ENCODE peak calls at places on chromosomes 11 and 22, in eight cellular contexts. One of them, this sample, is unnamed. For H3K9me3, the result is how much of the 10 kb centered on the place peaks cover.

GRCh38 chr11:130163346-130164220 is 4.0 kb downstream of the ST14 start:
- DNase-seq in tibial artery: peak
- DNase-seq in RWPE2: no peak
- DNase-seq in left ventricle myocardium inferior: no peak
- DNase-seq in effector memory CD4-positive, alpha-beta T cell: no peak
- DNase-seq in body of pancreas: peak
- DNase-seq in hepatocyte: no peak
- DNase-seq in upper lobe of right lung: no peak
- DNase-seq in this sample: no peak

GRCh38 chr11:109096266-109096665 is 325.7 kb upstream of the C11orf87 start:
- DNase-seq in tibial artery: no peak
- DNase-seq in RWPE2: no peak
- DNase-seq in left ventricle myocardium inferior: no peak
- DNase-seq in effector memory CD4-positive, alpha-beta T cell: no peak
- DNase-seq in body of pancreas: no peak
- DNase-seq in hepatocyte: no peak
- DNase-seq in upper lobe of right lung: no peak
- DNase-seq in this sample: no peak

GRCh38 chr22:17628304-17629166 is at the start of gene ATP6V1E1:
- DNase-seq in tibial artery: peak
- DNase-seq in RWPE2: peak
- DNase-seq in left ventricle myocardium inferior: peak
- DNase-seq in effector memory CD4-positive, alpha-beta T cell: peak
- DNase-seq in body of pancreas: peak
- DNase-seq in hepatocyte: peak
- DNase-seq in upper lobe of right lung: peak
- DNase-seq in this sample: peak

GRCh38 chr22:30340911-30341685 is 14.4 kb upstream of the TBC1D10A start:
- DNase-seq in tibial artery: peak
- DNase-seq in RWPE2: no peak
- DNase-seq in left ventricle myocardium inferior: peak
- DNase-seq in effector memory CD4-positive, alpha-beta T cell: no peak
- DNase-seq in body of pancreas: no peak
- DNase-seq in hepatocyte: no peak
- DNase-seq in upper lobe of right lung: no peak
- DNase-seq in this sample: no peak

GRCh38 chr22:44410396-44411056 is 87.5 kb downstream of the RTL6 start:
- DNase-seq in tibial artery: no peak
- DNase-seq in RWPE2: no peak
- DNase-seq in left ventricle myocardium inferior: peak
- DNase-seq in effector memory CD4-positive, alpha-beta T cell: no peak
- DNase-seq in body of pancreas: no peak
- DNase-seq in hepatocyte: no peak
- DNase-seq in upper lobe of right lung: peak
- DNase-seq in this sample: no peak

GRCh38 chr11:68641880-68642279 is 42.5 kb upstream of the GAL start:
- DNase-seq in tibial artery: no peak
- DNase-seq in RWPE2: no peak
- DNase-seq in left ventricle myocardium inferior: no peak
- DNase-seq in effector memory CD4-positive, alpha-beta T cell: no peak
- DNase-seq in body of pancreas: no peak
- DNase-seq in hepatocyte: no peak
- DNase-seq in upper lobe of right lung: no peak
- DNase-seq in this sample: no peak

GRCh38 chr22:41658869-41659268 is 29.8 kb downstream of the SNU13 start:
- DNase-seq in tibial artery: no peak
- DNase-seq in RWPE2: no peak
- DNase-seq in left ventricle myocardium inferior: no peak
- DNase-seq in effector memory CD4-positive, alpha-beta T cell: no peak
- DNase-seq in body of pancreas: no peak
- DNase-seq in hepatocyte: no peak
- DNase-seq in upper lobe of right lung: no peak
- DNase-seq in this sample: no peak

GRCh38 chr22:20922141-20922751 is 5.0 kb downstream of the CRKL start:
- DNase-seq in tibial artery: no peak
- DNase-seq in RWPE2: no peak
- DNase-seq in left ventricle myocardium inferior: no peak
- DNase-seq in effector memory CD4-positive, alpha-beta T cell: no peak
- DNase-seq in body of pancreas: no peak
- DNase-seq in hepatocyte: no peak
- DNase-seq in upper lobe of right lung: no peak
- DNase-seq in this sample: no peak

GRCh38 chr11:76215946-76216345 is 9.6 kb upstream of the WNT11 start:
- DNase-seq in tibial artery: no peak
- DNase-seq in RWPE2: no peak
- DNase-seq in left ventricle myocardium inferior: peak
- DNase-seq in effector memory CD4-positive, alpha-beta T cell: no peak
- DNase-seq in body of pancreas: no peak
- DNase-seq in hepatocyte: no peak
- DNase-seq in upper lobe of right lung: no peak
- DNase-seq in this sample: no peak

GRCh38 chr22:35863432-35863831 is 145.8 kb downstream of the APOL5 start:
- DNase-seq in tibial artery: no peak
- DNase-seq in RWPE2: no peak
- DNase-seq in left ventricle myocardium inferior: no peak
- DNase-seq in effector memory CD4-positive, alpha-beta T cell: no peak
- DNase-seq in body of pancreas: no peak
- DNase-seq in hepatocyte: no peak
- DNase-seq in upper lobe of right lung: no peak
- DNase-seq in this sample: no peak

GRCh38 chr11:217704-218103 is 10.2 kb downstream of the RIC8A start:
- DNase-seq in tibial artery: no peak
- DNase-seq in RWPE2: no peak
- DNase-seq in left ventricle myocardium inferior: no peak
- DNase-seq in effector memory CD4-positive, alpha-beta T cell: no peak
- DNase-seq in body of pancreas: no peak
- DNase-seq in hepatocyte: no peak
- DNase-seq in upper lobe of right lung: no peak
- DNase-seq in this sample: no peak

GRCh38 chr11:95676280-95676679 is 113.3 kb downstream of the FAM76B start:
- DNase-seq in tibial artery: no peak
- DNase-seq in RWPE2: no peak
- DNase-seq in left ventricle myocardium inferior: no peak
- DNase-seq in effector memory CD4-positive, alpha-beta T cell: no peak
- DNase-seq in body of pancreas: no peak
- DNase-seq in hepatocyte: no peak
- DNase-seq in upper lobe of right lung: no peak
- DNase-seq in this sample: no peak

GRCh38 chr22:43750751-43751150 is 61.4 kb downstream of the EFCAB6 start:
- DNase-seq in tibial artery: no peak
- DNase-seq in RWPE2: no peak
- DNase-seq in left ventricle myocardium inferior: no peak
- DNase-seq in effector memory CD4-positive, alpha-beta T cell: no peak
- DNase-seq in body of pancreas: no peak
- DNase-seq in hepatocyte: no peak
- DNase-seq in upper lobe of right lung: no peak
- DNase-seq in this sample: no peak

GRCh38 chr11:66725114-66725513 is 3.9 kb downstream of the SPTBN2 start:
- DNase-seq in tibial artery: no peak
- DNase-seq in RWPE2: peak
- DNase-seq in left ventricle myocardium inferior: no peak
- DNase-seq in effector memory CD4-positive, alpha-beta T cell: no peak
- DNase-seq in body of pancreas: no peak
- DNase-seq in hepatocyte: no peak
- DNase-seq in upper lobe of right lung: no peak
- DNase-seq in this sample: no peak

GRCh38 chr11:70881948-70882715 is 370.2 kb downstream of the SHANK2 start:
- DNase-seq in tibial artery: no peak
- DNase-seq in RWPE2: no peak
- DNase-seq in left ventricle myocardium inferior: no peak
- DNase-seq in effector memory CD4-positive, alpha-beta T cell: no peak
- DNase-seq in body of pancreas: no peak
- DNase-seq in hepatocyte: no peak
- DNase-seq in upper lobe of right lung: no peak
- DNase-seq in this sample: no peak

GRCh38 chr11:70885281-70885680 is 367.1 kb downstream of the SHANK2 start:
- DNase-seq in tibial artery: no peak
- DNase-seq in RWPE2: no peak
- DNase-seq in left ventricle myocardium inferior: no peak
- DNase-seq in effector memory CD4-positive, alpha-beta T cell: no peak
- DNase-seq in body of pancreas: no peak
- DNase-seq in hepatocyte: no peak
- DNase-seq in upper lobe of right lung: no peak
- DNase-seq in this sample: no peak

GRCh38 chr11:70883973-70884688 is 368.2 kb downstream of the SHANK2 start:
- DNase-seq in tibial artery: no peak
- DNase-seq in RWPE2: peak
- DNase-seq in left ventricle myocardium inferior: peak
- DNase-seq in effector memory CD4-positive, alpha-beta T cell: no peak
- DNase-seq in body of pancreas: no peak
- DNase-seq in hepatocyte: no peak
- DNase-seq in upper lobe of right lung: no peak
- DNase-seq in this sample: no peak

GRCh38 chr11:70882716-70883085 is 369.7 kb downstream of the SHANK2 start:
- DNase-seq in tibial artery: no peak
- DNase-seq in RWPE2: peak
- DNase-seq in left ventricle myocardium inferior: no peak
- DNase-seq in effector memory CD4-positive, alpha-beta T cell: no peak
- DNase-seq in body of pancreas: no peak
- DNase-seq in hepatocyte: no peak
- DNase-seq in upper lobe of right lung: no peak
- DNase-seq in this sample: no peak

DNA sequence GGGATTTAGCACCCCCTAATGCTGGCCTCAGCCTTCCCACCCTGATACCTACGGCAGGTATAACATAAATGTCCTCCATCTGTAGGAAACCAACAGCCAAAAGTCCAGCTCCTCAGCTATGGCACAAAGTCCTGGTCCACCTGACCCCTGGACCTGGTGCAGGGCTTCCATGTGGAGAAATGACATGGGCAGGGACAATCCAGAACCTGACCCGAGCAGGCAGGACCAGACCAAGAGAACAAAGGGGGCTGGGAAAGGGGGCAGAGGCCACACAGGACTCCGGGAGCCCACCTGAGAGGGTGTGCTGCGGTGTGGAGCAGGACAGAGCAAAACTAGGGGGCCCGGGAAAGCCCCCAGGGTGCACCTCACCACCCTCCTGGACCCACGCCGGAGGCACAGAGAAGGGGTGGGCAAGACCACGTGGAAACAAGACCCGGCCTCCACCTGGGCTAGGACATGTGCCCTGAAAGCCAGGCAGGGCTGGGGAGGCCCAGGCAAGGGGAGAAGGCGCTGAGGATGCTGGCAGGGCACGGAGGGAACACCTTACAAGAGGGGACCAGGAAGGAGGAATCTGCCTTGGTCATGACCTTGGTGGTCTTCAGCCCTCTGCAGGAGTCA is 368.9 kb downstream of the SHANK2 start:
- DNase-seq in tibial artery: no peak
- DNase-seq in RWPE2: peak
- DNase-seq in left ventricle myocardium inferior: no peak
- DNase-seq in effector memory CD4-positive, alpha-beta T cell: no peak
- DNase-seq in body of pancreas: no peak
- DNase-seq in hepatocyte: no peak
- DNase-seq in upper lobe of right lung: no peak
- DNase-seq in this sample: no peak
- H3K9me3 ChIP-seq in tibial artery: under half
- H3K9me3 ChIP-seq in RWPE2: under half
- H3K9me3 ChIP-seq in left ventricle myocardium inferior: under half
- H3K9me3 ChIP-seq in effector memory CD4-positive, alpha-beta T cell: under half
- H3K9me3 ChIP-seq in body of pancreas: under half
- H3K9me3 ChIP-seq in hepatocyte: under half
- H3K9me3 ChIP-seq in upper lobe of right lung: under half
- H3K9me3 ChIP-seq in this sample: under half

GRCh38 chr22:49439373-49439772 is 388.3 kb downstream of the BRD1 start:
- DNase-seq in tibial artery: no peak
- DNase-seq in RWPE2: no peak
- DNase-seq in left ventricle myocardium inferior: no peak
- DNase-seq in effector memory CD4-positive, alpha-beta T cell: no peak
- DNase-seq in body of pancreas: no peak
- DNase-seq in hepatocyte: no peak
- DNase-seq in upper lobe of right lung: no peak
- DNase-seq in this sample: no peak

GRCh38 chr22:49437356-49437755 is 390.3 kb downstream of the BRD1 start:
- DNase-seq in tibial artery: no peak
- DNase-seq in RWPE2: no peak
- DNase-seq in left ventricle myocardium inferior: no peak
- DNase-seq in effector memory CD4-positive, alpha-beta T cell: no peak
- DNase-seq in body of pancreas: no peak
- DNase-seq in hepatocyte: no peak
- DNase-seq in upper lobe of right lung: no peak
- DNase-seq in this sample: no peak

GRCh38 chr22:49436056-49436455 is 391.6 kb downstream of the BRD1 start:
- DNase-seq in tibial artery: peak
- DNase-seq in RWPE2: no peak
- DNase-seq in left ventricle myocardium inferior: no peak
- DNase-seq in effector memory CD4-positive, alpha-beta T cell: no peak
- DNase-seq in body of pancreas: no peak
- DNase-seq in hepatocyte: no peak
- DNase-seq in upper lobe of right lung: no peak
- DNase-seq in this sample: no peak

GRCh38 chr22:49435596-49435995 is 392.1 kb downstream of the BRD1 start:
- DNase-seq in tibial artery: peak
- DNase-seq in RWPE2: no peak
- DNase-seq in left ventricle myocardium inferior: no peak
- DNase-seq in effector memory CD4-positive, alpha-beta T cell: no peak
- DNase-seq in body of pancreas: no peak
- DNase-seq in hepatocyte: no peak
- DNase-seq in upper lobe of right lung: no peak
- DNase-seq in this sample: no peak

GRCh38 chr22:49437956-49438355 is 389.7 kb downstream of the BRD1 start:
- DNase-seq in tibial artery: no peak
- DNase-seq in RWPE2: no peak
- DNase-seq in left ventricle myocardium inferior: no peak
- DNase-seq in effector memory CD4-positive, alpha-beta T cell: no peak
- DNase-seq in body of pancreas: no peak
- DNase-seq in hepatocyte: no peak
- DNase-seq in upper lobe of right lung: no peak
- DNase-seq in this sample: no peak
- H3K9me3 ChIP-seq in tibial artery: under half
- H3K9me3 ChIP-seq in RWPE2: under half
- H3K9me3 ChIP-seq in left ventricle myocardium inferior: under half
- H3K9me3 ChIP-seq in effector memory CD4-positive, alpha-beta T cell: under half
- H3K9me3 ChIP-seq in body of pancreas: under half
- H3K9me3 ChIP-seq in hepatocyte: under half
- H3K9me3 ChIP-seq in upper lobe of right lung: under half
- H3K9me3 ChIP-seq in this sample: under half

GRCh38 chr11:2645779-2646118 is 54.0 kb downstream of the KCNQ1OT1 start:
- DNase-seq in tibial artery: no peak
- DNase-seq in RWPE2: no peak
- DNase-seq in left ventricle myocardium inferior: no peak
- DNase-seq in effector memory CD4-positive, alpha-beta T cell: no peak
- DNase-seq in body of pancreas: no peak
- DNase-seq in hepatocyte: no peak
- DNase-seq in upper lobe of right lung: no peak
- DNase-seq in this sample: no peak
- H3K9me3 ChIP-seq in tibial artery: half or more
- H3K9me3 ChIP-seq in RWPE2: under half
- H3K9me3 ChIP-seq in left ventricle myocardium inferior: half or more
- H3K9me3 ChIP-seq in effector memory CD4-positive, alpha-beta T cell: under half
- H3K9me3 ChIP-seq in body of pancreas: under half
- H3K9me3 ChIP-seq in hepatocyte: half or more
- H3K9me3 ChIP-seq in upper lobe of right lung: under half
- H3K9me3 ChIP-seq in this sample: under half

DNA sequence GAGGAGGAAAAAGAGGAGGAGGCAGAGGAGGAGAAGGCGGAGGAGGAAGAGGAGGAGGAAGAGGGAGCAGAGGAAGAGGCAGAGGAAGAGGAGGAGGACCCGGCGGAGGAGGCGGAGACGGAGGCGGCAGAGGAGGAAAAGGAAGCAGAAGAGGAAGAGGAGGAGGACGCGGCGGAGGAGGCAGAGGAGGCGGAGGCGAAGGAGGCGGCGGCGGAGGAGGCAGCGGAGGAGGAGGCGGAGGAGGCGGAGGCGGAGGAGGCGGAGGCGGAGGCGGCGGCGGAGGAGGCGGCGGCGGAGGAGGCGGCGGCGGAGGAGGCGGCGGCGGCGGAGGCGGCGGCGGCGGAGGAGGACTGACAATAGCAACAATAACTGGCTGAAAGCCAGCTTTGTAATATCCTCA is 616.6 kb downstream of the TBC1D22A start:
- DNase-seq in tibial artery: no peak
- DNase-seq in RWPE2: peak
- DNase-seq in left ventricle myocardium inferior: no peak
- DNase-seq in effector memory CD4-positive, alpha-beta T cell: no peak
- DNase-seq in body of pancreas: no peak
- DNase-seq in hepatocyte: no peak
- DNase-seq in upper lobe of right lung: peak
- DNase-seq in this sample: no peak
- H3K9me3 ChIP-seq in tibial artery: under half
- H3K9me3 ChIP-seq in RWPE2: under half
- H3K9me3 ChIP-seq in left ventricle myocardium inferior: under half
- H3K9me3 ChIP-seq in effector memory CD4-positive, alpha-beta T cell: under half
- H3K9me3 ChIP-seq in body of pancreas: under half
- H3K9me3 ChIP-seq in hepatocyte: under half
- H3K9me3 ChIP-seq in upper lobe of right lung: under half
- H3K9me3 ChIP-seq in this sample: under half

This sample was measured in T-helper 17 cell.